ENCODE peak calls at places on chromosomes 6 and 20, in six cellular contexts. S is cardiac muscle cell, L is upper lobe of right lung, B is left lobe of liver, V is RPMI8226, A is NCI-H510A. H is an unnamed sample.
A peak's percentile ranks its signal among the peaks of the same experiment; 100 is the strongest.

GRCh38 chr6:163554663-163555062 is 140.1 kb downstream of the QKI start:
- DNase-seq in S (peak; percentile 60), L (peak; percentile 70), B (no peak), V (peak; percentile 31), A (no peak), H (peak; percentile 20)

GRCh38 chr6:104884867-104885517 is 25.3 kb upstream of the HACE1 start:
- DNase-seq in S (peak; percentile 6), L (no peak), B (no peak), V (no peak), A (no peak), H (no peak)

GRCh38 chr20:51763965-51764602 is 4.1 kb downstream of the ATP9A start:
- DNase-seq in S (peak; percentile 44), L (no peak), B (no peak), V (no peak), A (no peak), H (no peak)

GRCh38 chr20:47150403-47151152 is 205.9 kb downstream of the ZMYND8 start:
- DNase-seq in S (peak; percentile 87), L (peak; percentile 76), B (peak; percentile 61), V (peak; percentile 16), A (peak; percentile 17), H (peak; percentile 7)

GRCh38 chr6:122995930-122996796 is at the start of gene CLVS2:
- DNase-seq in S (peak; percentile 37), L (peak; percentile 60), B (no peak), V (no peak), A (peak; percentile 31), H (no peak)

GRCh38 chr20:10453241-10453640 is 18.1 kb downstream of the SLX4IP start:
- DNase-seq in S (no peak), L (no peak), B (no peak), V (peak; percentile 92), A (no peak), H (peak; percentile 78)

GRCh38 chr6:108157972-108158441 is 7.8 kb upstream of the NR2E1 start:
- DNase-seq in S (no peak), L (no peak), B (no peak), V (no peak), A (no peak), H (no peak)

GRCh38 chr6:134676307-134677281 is 273.3 kb downstream of the ALDH8A1 start:
- DNase-seq in S (peak; percentile 40), L (no peak), B (no peak), V (no peak), A (no peak), H (no peak)

GRCh38 chr20:59001449-59002171 is 5.4 kb downstream of the CTSZ start:
- DNase-seq in S (no peak), L (no peak), B (no peak), V (no peak), A (no peak), H (no peak)

GRCh38 chr20:44231193-44231592 is 15.9 kb upstream of the GDAP1L1 start:
- DNase-seq in S (no peak), L (no peak), B (no peak), V (no peak), A (no peak), H (no peak)

GRCh38 chr20:10783660-10784336 is 110.0 kb upstream of the JAG1 start:
- DNase-seq in S (peak; percentile 33), L (no peak), B (no peak), V (no peak), A (no peak), H (no peak)

GRCh38 chr20:59825563-59825920 is 107.9 kb downstream of the SYCP2 start:
- DNase-seq in S (no peak), L (no peak), B (no peak), V (no peak), A (no peak), H (no peak)

GRCh38 chr6:134253681-134254080 is 64.2 kb downstream of the SGK1 start:
- DNase-seq in S (peak; percentile 29), L (no peak), B (no peak), V (no peak), A (no peak), H (no peak)

GRCh38 chr6:86142326-86142725 is 499.6 kb upstream of the SYNCRIP start:
- DNase-seq in S (no peak), L (no peak), B (no peak), V (no peak), A (no peak), H (no peak)

GRCh38 chr6:54096811-54097210 is 14.4 kb upstream of the MLIP start:
- DNase-seq in S (no peak), L (no peak), B (no peak), V (no peak), A (no peak), H (no peak)

GRCh38 chr6:20564777-20565176 is 30.5 kb downstream of the CDKAL1 start:
- DNase-seq in S (no peak), L (no peak), B (no peak), V (no peak), A (no peak), H (no peak)

GRCh38 chr6:139514819-139515218 is 140.4 kb upstream of the CITED2 start:
- DNase-seq in S (no peak), L (no peak), B (no peak), V (no peak), A (no peak), H (no peak)

GRCh38 chr20:1415667-1416468 is 23.0 kb upstream of the FKBP1A start:
- DNase-seq in S (peak; percentile 82), L (no peak), B (no peak), V (no peak), A (no peak), H (no peak)

GRCh38 chr20:40489886-40490285 is 199.2 kb downstream of the MAFB start:
- DNase-seq in S (peak; percentile 65), L (no peak), B (no peak), V (no peak), A (no peak), H (no peak)

GRCh38 chr20:25297141-25297905 is 49.4 kb downstream of the PYGB start:
- DNase-seq in S (no peak), L (no peak), B (no peak), V (peak; percentile 90), A (no peak), H (peak; percentile 82)

GRCh38 chr6:78268591-78268990 is 598.8 kb upstream of the IRAK1BP1 start:
- DNase-seq in S (no peak), L (no peak), B (no peak), V (no peak), A (no peak), H (no peak)

H was measured in MM.1S.